ENCODE peak calls at places on chromosomes 12 and 14, in four cellular contexts. R is type B pancreatic cell, P is fibroblast of pulmonary artery, Z is sigmoid colon. M is an unnamed sample.

GRCh38 chr14:31977001-31977556 is 100.0 kb upstream of the ARHGAP5 start:
- DNase-seq in R (no peak), P (no peak), Z (no peak), M (no peak)

GRCh38 chr14:22386924-22387775 is 201.9 kb downstream of the DAD1 start:
- DNase-seq in R (peak; percentile 79), P (peak; percentile 87), Z (peak; percentile 85), M (peak; percentile 65)

GRCh38 chr12:10190558-10191388 is 11.9 kb downstream of the TMEM52B start:
- DNase-seq in R (no peak), P (peak; percentile 72), Z (peak; percentile 79), M (peak; percentile 57)

GRCh38 chr12:94172031-94172430 is 23.7 kb downstream of the PLXNC1 start:
- DNase-seq in R (no peak), P (peak; percentile 73), Z (no peak), M (no peak)

GRCh38 chr12:112798019-112798760 is 6.6 kb downstream of the RPH3A start:
- DNase-seq in R (no peak), P (peak; percentile 0), Z (no peak), M (no peak)

GRCh38 chr12:12405882-12406281 is 49.0 kb downstream of the BORCS5 start:
- DNase-seq in R (no peak), P (no peak), Z (no peak), M (no peak)

GRCh38 chr12:113805201-113805600 is 160.9 kb downstream of the RBM19 start:
- DNase-seq in R (no peak), P (no peak), Z (no peak), M (no peak)

GRCh38 chr12:54160807-54161480 is 27.8 kb downstream of the SMUG1 start:
- DNase-seq in R (no peak), P (no peak), Z (no peak), M (no peak)

GRCh38 chr12:66629138-66629880 is 49.6 kb downstream of the GRIP1 start:
- DNase-seq in R (no peak), P (no peak), Z (no peak), M (no peak)

GRCh38 chr12:98973395-98973794 is 328.3 kb downstream of the APAF1 start:
- DNase-seq in R (no peak), P (peak; percentile 10), Z (no peak), M (no peak)

GRCh38 chr12:49367381-49368239 is at the start of gene SPATS2:
- DNase-seq in R (no peak), P (peak; percentile 49), Z (peak; percentile 97), M (peak; percentile 100)

GRCh38 chr12:1872448-1872847 is 46.0 kb downstream of the CACNA2D4 start:
- DNase-seq in R (peak; percentile 59), P (no peak), Z (no peak), M (no peak)

GRCh38 chr12:34398706-34399630 is 376.7 kb downstream of the ALG10 start:
- DNase-seq in R (peak; percentile 55), P (no peak), Z (peak; percentile 54), M (peak; percentile 3)

GRCh38 chr12:2672863-2673262 is 121.9 kb upstream of the FKBP4 start:
- DNase-seq in R (peak; percentile 20), P (no peak), Z (no peak), M (no peak)

GRCh38 chr12:5264006-5264405 is 167.9 kb upstream of the NTF3 start:
- DNase-seq in R (no peak), P (no peak), Z (no peak), M (no peak)

GRCh38 chr12:2877959-2878732 is 1.1 kb downstream of the RHNO1 start:
- DNase-seq in R (no peak), P (peak; percentile 66), Z (peak; percentile 40), M (no peak)

GRCh38 chr14:63840981-63841380 is 11.8 kb upstream of the SYNE2 start:
- DNase-seq in R (no peak), P (no peak), Z (no peak), M (no peak)

GRCh38 chr12:50314629-50315312 is 31.5 kb upstream of the LIMA1 start:
- DNase-seq in R (no peak), P (peak; percentile 84), Z (no peak), M (no peak)

GRCh38 chr12:45598761-45599160 is 130.7 kb upstream of the ARID2 start:
- DNase-seq in R (no peak), P (no peak), Z (no peak), M (no peak)

GRCh38 chr12:42961395-42961794 is 371.8 kb upstream of the PRICKLE1 start:
- DNase-seq in R (no peak), P (peak; percentile 83), Z (no peak), M (no peak)

DNA sequence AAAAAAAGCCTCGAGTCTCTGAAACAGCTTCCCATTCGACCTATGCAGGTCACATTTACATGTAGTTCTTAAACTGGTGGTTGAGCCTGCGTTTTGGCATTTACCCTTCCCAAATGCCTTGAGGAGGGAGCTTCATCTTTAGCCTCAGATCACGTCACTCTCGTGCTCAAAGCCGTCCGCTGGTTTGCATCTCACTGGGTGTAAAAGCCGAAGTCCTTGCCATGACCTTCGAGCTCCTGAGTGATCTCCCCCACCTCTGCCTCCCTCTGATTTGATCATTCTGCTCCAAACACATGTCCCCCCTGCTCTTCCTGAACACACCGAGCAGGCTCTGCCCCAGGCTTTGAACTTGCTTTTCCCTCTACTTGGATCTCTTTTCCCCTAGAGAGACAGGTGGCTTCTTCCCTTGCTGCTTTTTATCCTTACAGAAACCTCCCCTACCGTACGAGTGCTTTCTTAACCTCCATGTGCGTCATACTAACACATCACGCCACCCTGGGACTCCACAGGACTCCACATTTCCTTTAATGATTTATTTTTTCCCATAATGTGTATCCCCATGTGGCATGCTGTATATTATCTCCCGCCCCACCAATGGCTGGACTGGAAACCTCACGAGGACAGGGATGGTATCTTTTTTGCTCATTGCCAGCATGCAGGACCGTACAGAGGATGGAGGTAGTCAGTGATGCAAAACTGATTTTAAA is 610.7 kb downstream of the VRK1 start:
- DNase-seq in R (no peak), P (no peak), Z (no peak), M (no peak)
- TF ChIP-seq CTCF in R (no peak), P (no peak), Z (no peak), M (no peak)

DNA sequence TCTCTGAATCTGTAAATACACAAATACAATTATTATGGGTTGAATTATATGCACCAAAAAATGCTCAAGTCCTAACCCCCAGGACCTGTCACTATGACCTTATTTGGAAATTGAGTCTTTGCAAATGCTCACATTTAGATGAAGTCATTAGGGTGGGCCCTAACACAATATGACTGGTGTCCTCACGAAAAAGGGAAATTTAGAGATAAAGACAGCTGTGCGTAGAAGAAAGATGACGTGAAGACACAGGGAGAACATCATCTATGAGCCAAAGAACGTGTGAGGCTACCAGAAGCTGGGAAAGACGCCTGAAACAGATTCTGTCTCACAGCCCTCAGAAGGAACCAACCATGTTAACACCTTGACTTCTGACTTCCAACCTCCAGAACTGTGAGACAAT is 259.2 kb downstream of the EMP1 start:
- DNase-seq in R (no peak), P (no peak), Z (no peak), M (no peak)
- TF ChIP-seq CTCF in R (no peak), P (no peak), Z (no peak), M (no peak)

GRCh38 chr12:26153421-26154154 is 28.8 kb upstream of the BHLHE41 start:
- DNase-seq in R (no peak), P (peak; percentile 95), Z (no peak), M (no peak)
- TF ChIP-seq CTCF in R (no peak), P (peak; percentile 12), Z (no peak), M (no peak)

DNA sequence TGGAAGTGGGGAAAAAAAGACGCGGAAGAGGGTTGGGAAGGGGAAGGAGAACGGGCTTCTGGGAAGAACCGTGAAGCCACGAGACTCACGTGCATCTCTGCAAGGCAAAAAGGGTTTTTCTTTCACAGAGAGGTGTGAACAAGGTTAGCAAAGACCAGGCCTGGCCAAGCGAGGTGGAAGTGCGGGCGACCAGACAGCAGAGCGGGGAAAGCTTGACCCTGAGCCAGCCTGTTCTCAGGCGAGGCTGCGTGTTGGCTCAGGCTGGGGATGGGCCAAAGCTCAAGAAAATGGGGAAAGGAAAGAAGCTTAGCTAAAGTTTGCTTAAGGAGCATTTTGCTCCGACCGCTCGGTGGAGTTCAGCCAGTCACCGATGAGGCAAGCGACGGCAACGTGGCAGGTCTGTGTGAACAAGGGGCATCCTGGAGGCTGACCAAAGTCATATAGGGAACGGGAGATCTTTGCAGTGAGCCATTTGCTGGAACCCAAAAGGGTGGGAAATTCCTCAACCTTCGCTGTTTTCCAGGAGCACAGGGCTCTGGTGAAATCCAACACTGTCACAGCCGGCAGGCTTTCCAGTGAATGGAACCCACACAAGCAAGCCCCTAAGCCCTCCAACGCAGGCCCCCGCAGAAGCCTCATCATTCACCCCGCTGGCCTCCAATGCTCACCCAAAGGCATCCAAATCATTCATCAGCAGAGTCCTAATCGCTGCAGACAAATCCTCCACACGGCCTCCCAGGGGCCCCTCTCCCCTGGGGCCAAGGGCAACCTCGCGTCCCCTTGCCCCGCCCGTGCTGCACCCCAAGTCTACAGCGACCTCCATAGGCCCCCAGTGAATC is 793 bp downstream of the ZNF605 start:
- DNase-seq in R (no peak), P (peak; percentile 68), Z (peak; percentile 73), M (peak; percentile 18)
- TF ChIP-seq CTCF in R (no peak), P (no peak), Z (no peak), M (no peak)

GRCh38 chr12:51820721-51821422 is 27.6 kb downstream of the FIGNL2 start:
- DNase-seq in R (peak; percentile 77), P (peak; percentile 42), Z (no peak), M (peak; percentile 77)
- TF ChIP-seq CTCF in R (peak; percentile 59), P (no peak), Z (no peak), M (no peak)

GRCh38 chr12:56221757-56222530 is at the start of gene RNF41:
- DNase-seq in R (peak; percentile 95), P (peak; percentile 99), Z (peak; percentile 99), M (peak; percentile 94)
- TF ChIP-seq CTCF in R (peak; percentile 33), P (no peak), Z (no peak), M (peak; percentile 33)

GRCh38 chr12:110224379-110225304 is 56.4 kb upstream of the ATP2A2 start:
- DNase-seq in R (no peak), P (peak; percentile 92), Z (peak; percentile 77), M (no peak)
- TF ChIP-seq CTCF in R (peak; percentile 63), P (peak; percentile 80), Z (peak; percentile 39), M (peak; percentile 36)

DNA sequence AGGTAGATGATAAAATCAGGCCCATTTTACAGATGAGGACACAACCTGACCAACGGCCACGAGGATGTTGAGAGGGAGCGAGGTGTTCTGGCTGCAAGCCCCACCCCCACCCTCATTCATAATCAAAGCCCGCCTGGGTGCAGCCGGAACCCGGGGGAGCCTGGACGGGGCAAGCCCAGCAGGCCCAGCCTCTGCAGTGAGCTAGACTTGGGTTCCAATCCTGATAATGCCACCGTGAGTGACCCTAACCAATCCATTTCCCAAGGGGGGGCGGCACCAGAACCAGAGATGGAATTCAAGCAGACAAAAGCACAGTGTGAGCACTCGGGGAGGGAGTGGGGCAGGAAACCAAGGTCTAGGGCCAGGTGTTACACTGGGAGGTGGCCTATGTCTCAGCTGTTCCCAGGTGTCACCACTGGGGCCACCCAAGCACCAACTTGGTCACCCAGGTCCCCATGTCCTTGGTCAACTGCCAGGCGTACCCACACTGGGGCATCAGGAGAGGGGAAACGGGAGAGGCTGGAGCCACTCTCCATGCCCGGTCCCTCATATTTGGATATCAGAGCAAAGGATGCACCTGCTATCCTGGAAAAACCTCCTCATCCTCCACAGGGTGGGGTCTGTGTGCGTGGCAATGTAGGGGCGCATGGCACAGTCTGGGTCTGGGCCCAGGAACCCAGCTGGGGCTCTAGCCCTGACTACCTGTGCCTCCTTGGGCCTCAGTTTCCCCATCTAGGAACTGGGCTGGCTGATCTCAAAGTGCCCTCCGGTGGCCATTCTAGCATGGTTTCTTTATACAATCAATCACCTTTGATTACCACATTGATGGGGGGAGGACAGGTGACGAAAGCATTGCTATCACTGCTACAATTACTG is 58.4 kb downstream of the FAM222A start:
- DNase-seq in R (peak; percentile 52), P (no peak), Z (peak; percentile 56), M (no peak)
- TF ChIP-seq CTCF in R (no peak), P (no peak), Z (no peak), M (no peak)